ENCODE peak calls at places on chromosomes 7 and 10, in five cellular contexts. B is HCT116, U is K562, T is SK-N-SH, R is H1. Z is an unnamed sample.

GRCh38 chr7:146654048-146654447 is 537.4 kb downstream of the CNTNAP2 start:
- DNase-seq in U (no peak), T (no peak), R (no peak), B (no peak), Z (no peak)

GRCh38 chr10:72889391-72889831 is 4.1 kb upstream of the OIT3 start:
- DNase-seq in B (no peak), U (no peak), T (no peak), R (no peak), Z (peak)

GRCh38 chr10:123884907-123885381 is 6.7 kb downstream of the CPXM2 start:
- DNase-seq in U (no peak), R (no peak), B (no peak), T (no peak), Z (no peak)

GRCh38 chr7:47783456-47784240 is 164.6 kb downstream of the PKD1L1 start:
- DNase-seq in T (no peak), U (no peak), R (no peak), B (peak), Z (no peak)

GRCh38 chr10:132142396-132143161 is 44.2 kb upstream of the DPYSL4 start:
- DNase-seq in T (peak), R (no peak), U (peak), B (no peak), Z (peak)

GRCh38 chr10:85651507-85651902 is 715.1 kb downstream of the GRID1 start:
- DNase-seq in R (no peak), U (no peak), T (peak), B (no peak), Z (no peak)

GRCh38 chr7:18352339-18353255 is 143.0 kb upstream of the HDAC9 start:
- DNase-seq in R (no peak), B (peak), T (peak), U (peak), Z (peak)

GRCh38 chr10:61142987-61143386 is 199.0 kb upstream of the RHOBTB1 start:
- DNase-seq in B (no peak), U (no peak), T (no peak), R (no peak), Z (no peak)

GRCh38 chr10:129631011-129631410 is 164.0 kb downstream of the MGMT start:
- DNase-seq in T (no peak), U (no peak), B (no peak), R (no peak), Z (no peak)

GRCh38 chr7:1283337-1283736 is 50.7 kb downstream of the UNCX start:
- DNase-seq in B (no peak), U (no peak), R (no peak), T (no peak), Z (no peak)

GRCh38 chr10:127649642-127650041 is 87.3 kb upstream of the FOXI2 start:
- DNase-seq in T (peak), U (no peak), B (peak), R (peak), Z (no peak)

GRCh38 chr10:47311193-47311899 is 10.9 kb upstream of the GDF2 start:
- DNase-seq in R (no peak), T (no peak), U (peak), B (no peak), Z (no peak)

GRCh38 chr7:17599733-17600685 is 301.6 kb downstream of the AHR start:
- DNase-seq in B (no peak), U (no peak), T (no peak), R (no peak), Z (peak)

GRCh38 chr7:77266162-77266807 is 66.7 kb upstream of the FGL2 start:
- DNase-seq in B (no peak), T (no peak), R (no peak), U (no peak), Z (no peak)

GRCh38 chr10:63738410-63738809 is 217.2 kb downstream of the REEP3 start:
- DNase-seq in T (no peak), R (no peak), B (peak), U (no peak), Z (no peak)

GRCh38 chr10:137606-138005 is 2.4 kb downstream of the ZMYND11 start:
- DNase-seq in T (no peak), B (no peak), R (no peak), U (no peak), Z (no peak)

GRCh38 chr10:56763090-56763489 is 402.0 kb upstream of the ZWINT start:
- DNase-seq in U (no peak), R (no peak), B (no peak), T (no peak), Z (peak)

GRCh38 chr7:27869060-27869459 is 129.1 kb downstream of the TAX1BP1 start:
- DNase-seq in B (no peak), U (no peak), T (no peak), R (no peak), Z (no peak)

GRCh38 chr7:3267928-3268690 is 32.9 kb upstream of the SDK1 start:
- DNase-seq in B (no peak), U (no peak), T (no peak), R (no peak), Z (no peak)

GRCh38 chr7:73971315-73971700 is 56.7 kb upstream of the ELN start:
- DNase-seq in B (no peak), T (no peak), R (no peak), U (no peak), Z (no peak)

GRCh38 chr7:18754766-18755165 is 259.2 kb downstream of the HDAC9 start:
- DNase-seq in B (no peak), R (no peak), T (no peak), U (no peak), Z (no peak)

GRCh38 chr10:101995451-101996063 is 60.4 kb downstream of the ARMH3 start:
- DNase-seq in R (no peak), T (no peak), B (no peak), U (no peak), Z (no peak)

GRCh38 chr7:116988363-116988989 is 35.2 kb downstream of the ST7 start:
- DNase-seq in B (no peak), U (no peak), T (peak), R (no peak), Z (no peak)

GRCh38 chr7:8221603-8222002 is 40.4 kb downstream of the ICA1 start:
- DNase-seq in R (peak), T (no peak), B (no peak), U (no peak), Z (no peak)

DNA sequence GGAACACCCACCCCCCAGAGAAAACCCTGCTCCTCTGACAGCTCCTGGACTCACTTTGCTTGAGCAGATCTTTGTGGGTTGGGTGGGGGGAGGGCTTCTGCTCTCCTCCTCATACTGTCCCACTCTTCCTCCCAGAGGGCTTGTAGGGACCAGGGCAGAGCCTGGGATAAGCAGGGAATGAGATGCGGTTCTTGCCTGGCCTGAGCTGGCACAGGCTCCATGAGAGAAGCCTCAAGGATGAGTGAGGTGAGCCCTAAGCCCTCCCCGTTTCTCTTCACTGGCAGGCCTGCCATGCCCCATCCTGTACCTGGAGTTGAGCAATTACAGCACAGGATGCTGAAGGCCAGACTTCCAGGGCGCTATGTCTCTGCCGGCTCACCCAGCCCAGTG is 134.7 kb downstream of the ADAM12 start:
- DNase-seq in T (no peak), U (no peak), B (no peak), R (no peak), Z (no peak)
- TF ChIP-seq JUND in T (no peak), U (no peak), B (no peak), R (no peak), Z (no peak)

GRCh38 chr10:79451046-79451699 is 5.7 kb upstream of the ZCCHC24 start:
- DNase-seq in U (no peak), R (no peak), T (no peak), B (no peak), Z (no peak)
- TF ChIP-seq JUND in U (no peak), R (no peak), T (no peak), B (no peak), Z (no peak)

GRCh38 chr7:92834661-92835139 is 1.7 kb downstream of the CDK6 start:
- DNase-seq in U (peak), B (no peak), R (no peak), T (peak), Z (no peak)
- TF ChIP-seq JUND in U (no peak), B (no peak), R (no peak), T (no peak), Z (no peak)

GRCh38 chr7:82865856-82866255 is 296.8 kb downstream of the PCLO start:
- DNase-seq in U (no peak), B (no peak), T (no peak), R (no peak), Z (no peak)
- TF ChIP-seq JUND in U (no peak), B (no peak), T (no peak), R (no peak), Z (no peak)

GRCh38 chr10:118810796-118811195 is 56.0 kb upstream of the CACUL1 start:
- DNase-seq in R (no peak), T (no peak), B (no peak), U (no peak), Z (no peak)

GRCh38 chr10:118809821-118810220 is 55.1 kb upstream of the CACUL1 start:
- DNase-seq in U (no peak), B (no peak), T (no peak), R (no peak), Z (no peak)

GRCh38 chr10:118807512-118808305 is 52.9 kb upstream of the CACUL1 start:
- DNase-seq in R (no peak), U (no peak), T (no peak), B (no peak), Z (no peak)

GRCh38 chr10:118808601-118809371 is 54.0 kb upstream of the CACUL1 start:
- DNase-seq in B (no peak), U (no peak), R (no peak), T (no peak), Z (no peak)

GRCh38 chr10:118809372-118809695 is 54.6 kb upstream of the CACUL1 start:
- DNase-seq in R (no peak), B (no peak), T (no peak), U (no peak), Z (no peak)
- TF ChIP-seq JUND in R (no peak), B (no peak), T (no peak), U (no peak), Z (no peak)

GRCh38 chr10:80462277-80462985 is 8.3 kb downstream of the TSPAN14 start:
- DNase-seq in U (no peak), T (no peak), B (no peak), R (no peak), Z (no peak)

GRCh38 chr10:80458638-80459037 is 4.5 kb downstream of the TSPAN14 start:
- DNase-seq in T (peak), B (no peak), U (no peak), R (no peak), Z (no peak)

GRCh38 chr10:80461208-80462183 is 7.4 kb downstream of the TSPAN14 start:
- DNase-seq in B (no peak), U (no peak), T (no peak), R (no peak), Z (no peak)

GRCh38 chr10:80459047-80459865 is 5.1 kb downstream of the TSPAN14 start:
- DNase-seq in B (no peak), U (peak), T (peak), R (no peak), Z (peak)

GRCh38 chr10:80460399-80461207 is 6.5 kb downstream of the TSPAN14 start:
- DNase-seq in R (no peak), T (no peak), B (peak), U (no peak), Z (peak)
- TF ChIP-seq JUND in R (no peak), T (no peak), B (no peak), U (no peak), Z (no peak)

GRCh38 chr7:64463636-64464375 is 99.1 kb downstream of the ZNF680 start:
- DNase-seq in U (peak), T (peak), R (no peak), B (no peak), Z (peak)
- TF ChIP-seq JUND in U (no peak), T (no peak), R (no peak), B (no peak), Z (no peak)

Z was measured in T47D.